ENCODE peak calls at places on chromosomes 12 and 14, in five cellular contexts. One of them, this sample, is unnamed.

GRCh38 chr12:29516431-29516875 is 19.0 kb upstream of the OVCH1 start:
- DNase-seq in nucleus accumbens: no peak
- DNase-seq in activated T-helper 1 cell treated with anti-CD3 and anti-CD28 coated beads, Interleukin-12 subunit alpha, Interleukin-12 subunit beta, Interleukin-2, Interleukin-4 antibody, amounts not matched to agents 30 ng/mL and 10 ng/mL and 1 ng/mL, durations not matched to agents 14 hours and 24 hours and 36 hours: no peak
- DNase-seq in omental fat pad: no peak
- DNase-seq in GM12878: no peak
- DNase-seq in this sample: no peak

GRCh38 chr12:3204716-3205617 is 127.8 kb downstream of the TSPAN9 start:
- DNase-seq in GM12878: no peak
- DNase-seq in activated T-helper 1 cell treated with anti-CD3 and anti-CD28 coated beads, Interleukin-12 subunit alpha, Interleukin-12 subunit beta, Interleukin-2, Interleukin-4 antibody, amounts not matched to agents 30 ng/mL and 10 ng/mL and 1 ng/mL, durations not matched to agents 14 hours and 24 hours and 36 hours: no peak
- DNase-seq in omental fat pad: no peak
- DNase-seq in nucleus accumbens: no peak
- DNase-seq in this sample: no peak

GRCh38 chr12:53712059-53712643 is 15.1 kb downstream of the CALCOCO1 start:
- DNase-seq in nucleus accumbens: no peak
- DNase-seq in GM12878: no peak
- DNase-seq in activated T-helper 1 cell treated with anti-CD3 and anti-CD28 coated beads, Interleukin-12 subunit alpha, Interleukin-12 subunit beta, Interleukin-2, Interleukin-4 antibody, amounts not matched to agents 30 ng/mL and 10 ng/mL and 1 ng/mL, durations not matched to agents 14 hours and 24 hours and 36 hours: no peak
- DNase-seq in omental fat pad: no peak
- DNase-seq in this sample: no peak

GRCh38 chr14:103848720-103849077 is 1.3 kb upstream of the PPP1R13B start:
- DNase-seq in activated T-helper 1 cell treated with anti-CD3 and anti-CD28 coated beads, Interleukin-12 subunit alpha, Interleukin-12 subunit beta, Interleukin-2, Interleukin-4 antibody, amounts not matched to agents 30 ng/mL and 10 ng/mL and 1 ng/mL, durations not matched to agents 14 hours and 24 hours and 36 hours: no peak
- DNase-seq in GM12878: no peak
- DNase-seq in omental fat pad: no peak
- DNase-seq in nucleus accumbens: peak; percentile 22
- DNase-seq in this sample: no peak

GRCh38 chr12:31456562-31456961 is 130.6 kb upstream of the SINHCAF start:
- DNase-seq in GM12878: no peak
- DNase-seq in nucleus accumbens: no peak
- DNase-seq in omental fat pad: no peak
- DNase-seq in activated T-helper 1 cell treated with anti-CD3 and anti-CD28 coated beads, Interleukin-12 subunit alpha, Interleukin-12 subunit beta, Interleukin-2, Interleukin-4 antibody, amounts not matched to agents 30 ng/mL and 10 ng/mL and 1 ng/mL, durations not matched to agents 14 hours and 24 hours and 36 hours: no peak
- DNase-seq in this sample: no peak

GRCh38 chr14:94670692-94671285 is 58.6 kb downstream of the SERPINA3 start:
- DNase-seq in omental fat pad: no peak
- DNase-seq in nucleus accumbens: no peak
- DNase-seq in GM12878: no peak
- DNase-seq in activated T-helper 1 cell treated with anti-CD3 and anti-CD28 coated beads, Interleukin-12 subunit alpha, Interleukin-12 subunit beta, Interleukin-2, Interleukin-4 antibody, amounts not matched to agents 30 ng/mL and 10 ng/mL and 1 ng/mL, durations not matched to agents 14 hours and 24 hours and 36 hours: no peak
- DNase-seq in this sample: no peak

GRCh38 chr12:48197549-48197966 is 5.5 kb downstream of the OR10AD1 start:
- DNase-seq in omental fat pad: no peak
- DNase-seq in activated T-helper 1 cell treated with anti-CD3 and anti-CD28 coated beads, Interleukin-12 subunit alpha, Interleukin-12 subunit beta, Interleukin-2, Interleukin-4 antibody, amounts not matched to agents 30 ng/mL and 10 ng/mL and 1 ng/mL, durations not matched to agents 14 hours and 24 hours and 36 hours: no peak
- DNase-seq in GM12878: peak; percentile 15
- DNase-seq in nucleus accumbens: no peak
- DNase-seq in this sample: peak; percentile 82

GRCh38 chr14:104248203-104249055 is 110.0 kb downstream of the KIF26A start:
- DNase-seq in nucleus accumbens: no peak
- DNase-seq in activated T-helper 1 cell treated with anti-CD3 and anti-CD28 coated beads, Interleukin-12 subunit alpha, Interleukin-12 subunit beta, Interleukin-2, Interleukin-4 antibody, amounts not matched to agents 30 ng/mL and 10 ng/mL and 1 ng/mL, durations not matched to agents 14 hours and 24 hours and 36 hours: no peak
- DNase-seq in GM12878: no peak
- DNase-seq in omental fat pad: no peak
- DNase-seq in this sample: no peak

GRCh38 chr14:68247867-68248266 is 428.3 kb downstream of the RAD51B start:
- DNase-seq in GM12878: no peak
- DNase-seq in omental fat pad: no peak
- DNase-seq in nucleus accumbens: no peak
- DNase-seq in activated T-helper 1 cell treated with anti-CD3 and anti-CD28 coated beads, Interleukin-12 subunit alpha, Interleukin-12 subunit beta, Interleukin-2, Interleukin-4 antibody, amounts not matched to agents 30 ng/mL and 10 ng/mL and 1 ng/mL, durations not matched to agents 14 hours and 24 hours and 36 hours: no peak
- DNase-seq in this sample: no peak

GRCh38 chr12:3218150-3218845 is 141.1 kb downstream of the TSPAN9 start:
- DNase-seq in nucleus accumbens: no peak
- DNase-seq in activated T-helper 1 cell treated with anti-CD3 and anti-CD28 coated beads, Interleukin-12 subunit alpha, Interleukin-12 subunit beta, Interleukin-2, Interleukin-4 antibody, amounts not matched to agents 30 ng/mL and 10 ng/mL and 1 ng/mL, durations not matched to agents 14 hours and 24 hours and 36 hours: no peak
- DNase-seq in omental fat pad: peak; percentile 57
- DNase-seq in GM12878: no peak
- DNase-seq in this sample: peak; percentile 94

GRCh38 chr12:56333197-56333678 is 562 bp downstream of the PAN2 start:
- DNase-seq in GM12878: no peak
- DNase-seq in activated T-helper 1 cell treated with anti-CD3 and anti-CD28 coated beads, Interleukin-12 subunit alpha, Interleukin-12 subunit beta, Interleukin-2, Interleukin-4 antibody, amounts not matched to agents 30 ng/mL and 10 ng/mL and 1 ng/mL, durations not matched to agents 14 hours and 24 hours and 36 hours: no peak
- DNase-seq in nucleus accumbens: no peak
- DNase-seq in omental fat pad: no peak
- DNase-seq in this sample: no peak

GRCh38 chr12:129959889-129960288 is 56.1 kb upstream of the TMEM132D start:
- DNase-seq in GM12878: no peak
- DNase-seq in nucleus accumbens: no peak
- DNase-seq in activated T-helper 1 cell treated with anti-CD3 and anti-CD28 coated beads, Interleukin-12 subunit alpha, Interleukin-12 subunit beta, Interleukin-2, Interleukin-4 antibody, amounts not matched to agents 30 ng/mL and 10 ng/mL and 1 ng/mL, durations not matched to agents 14 hours and 24 hours and 36 hours: no peak
- DNase-seq in omental fat pad: no peak
- DNase-seq in this sample: no peak

GRCh38 chr14:100146548-100147091 is 12.8 kb downstream of the DEGS2 start:
- DNase-seq in omental fat pad: no peak
- DNase-seq in activated T-helper 1 cell treated with anti-CD3 and anti-CD28 coated beads, Interleukin-12 subunit alpha, Interleukin-12 subunit beta, Interleukin-2, Interleukin-4 antibody, amounts not matched to agents 30 ng/mL and 10 ng/mL and 1 ng/mL, durations not matched to agents 14 hours and 24 hours and 36 hours: no peak
- DNase-seq in GM12878: no peak
- DNase-seq in nucleus accumbens: no peak
- DNase-seq in this sample: no peak

GRCh38 chr12:55188974-55189556 is 31.8 kb upstream of the OR10A7 start:
- DNase-seq in nucleus accumbens: no peak
- DNase-seq in activated T-helper 1 cell treated with anti-CD3 and anti-CD28 coated beads, Interleukin-12 subunit alpha, Interleukin-12 subunit beta, Interleukin-2, Interleukin-4 antibody, amounts not matched to agents 30 ng/mL and 10 ng/mL and 1 ng/mL, durations not matched to agents 14 hours and 24 hours and 36 hours: peak; percentile 33
- DNase-seq in GM12878: peak; percentile 53
- DNase-seq in omental fat pad: no peak
- DNase-seq in this sample: no peak

GRCh38 chr14:77190977-77191376 is 9.4 kb downstream of the TMEM63C start:
- DNase-seq in GM12878: no peak
- DNase-seq in nucleus accumbens: no peak
- DNase-seq in omental fat pad: no peak
- DNase-seq in activated T-helper 1 cell treated with anti-CD3 and anti-CD28 coated beads, Interleukin-12 subunit alpha, Interleukin-12 subunit beta, Interleukin-2, Interleukin-4 antibody, amounts not matched to agents 30 ng/mL and 10 ng/mL and 1 ng/mL, durations not matched to agents 14 hours and 24 hours and 36 hours: no peak
- DNase-seq in this sample: no peak

GRCh38 chr12:118372541-118373495 is at the start of gene TAOK3:
- DNase-seq in omental fat pad: peak; percentile 90
- DNase-seq in nucleus accumbens: peak; percentile 98
- DNase-seq in activated T-helper 1 cell treated with anti-CD3 and anti-CD28 coated beads, Interleukin-12 subunit alpha, Interleukin-12 subunit beta, Interleukin-2, Interleukin-4 antibody, amounts not matched to agents 30 ng/mL and 10 ng/mL and 1 ng/mL, durations not matched to agents 14 hours and 24 hours and 36 hours: peak; percentile 94
- DNase-seq in GM12878: peak; percentile 91
- DNase-seq in this sample: peak; percentile 100

GRCh38 chr14:23045419-23046357 is 3.7 kb downstream of the PSMB11 start:
- DNase-seq in GM12878: no peak
- DNase-seq in activated T-helper 1 cell treated with anti-CD3 and anti-CD28 coated beads, Interleukin-12 subunit alpha, Interleukin-12 subunit beta, Interleukin-2, Interleukin-4 antibody, amounts not matched to agents 30 ng/mL and 10 ng/mL and 1 ng/mL, durations not matched to agents 14 hours and 24 hours and 36 hours: no peak
- DNase-seq in omental fat pad: no peak
- DNase-seq in nucleus accumbens: no peak
- DNase-seq in this sample: no peak

GRCh38 chr12:18798445-18799139 is 60.7 kb downstream of the CAPZA3 start:
- DNase-seq in GM12878: no peak
- DNase-seq in omental fat pad: no peak
- DNase-seq in nucleus accumbens: no peak
- DNase-seq in activated T-helper 1 cell treated with anti-CD3 and anti-CD28 coated beads, Interleukin-12 subunit alpha, Interleukin-12 subunit beta, Interleukin-2, Interleukin-4 antibody, amounts not matched to agents 30 ng/mL and 10 ng/mL and 1 ng/mL, durations not matched to agents 14 hours and 24 hours and 36 hours: no peak
- DNase-seq in this sample: no peak

GRCh38 chr12:77166711-77167110 is 101.3 kb upstream of the E2F7 start:
- DNase-seq in GM12878: no peak
- DNase-seq in activated T-helper 1 cell treated with anti-CD3 and anti-CD28 coated beads, Interleukin-12 subunit alpha, Interleukin-12 subunit beta, Interleukin-2, Interleukin-4 antibody, amounts not matched to agents 30 ng/mL and 10 ng/mL and 1 ng/mL, durations not matched to agents 14 hours and 24 hours and 36 hours: no peak
- DNase-seq in omental fat pad: no peak
- DNase-seq in nucleus accumbens: no peak
- DNase-seq in this sample: no peak

GRCh38 chr12:10952645-10953044 is 13.6 kb upstream of the TAS2R14 start:
- DNase-seq in omental fat pad: no peak
- DNase-seq in GM12878: no peak
- DNase-seq in nucleus accumbens: peak; percentile 13
- DNase-seq in activated T-helper 1 cell treated with anti-CD3 and anti-CD28 coated beads, Interleukin-12 subunit alpha, Interleukin-12 subunit beta, Interleukin-2, Interleukin-4 antibody, amounts not matched to agents 30 ng/mL and 10 ng/mL and 1 ng/mL, durations not matched to agents 14 hours and 24 hours and 36 hours: no peak
- DNase-seq in this sample: no peak

GRCh38 chr14:52032196-52032865 is 36.5 kb downstream of the NID2 start:
- DNase-seq in activated T-helper 1 cell treated with anti-CD3 and anti-CD28 coated beads, Interleukin-12 subunit alpha, Interleukin-12 subunit beta, Interleukin-2, Interleukin-4 antibody, amounts not matched to agents 30 ng/mL and 10 ng/mL and 1 ng/mL, durations not matched to agents 14 hours and 24 hours and 36 hours: no peak
- DNase-seq in GM12878: no peak
- DNase-seq in nucleus accumbens: no peak
- DNase-seq in omental fat pad: no peak
- DNase-seq in this sample: no peak

GRCh38 chr14:74563233-74563585 is 48.8 kb downstream of the LTBP2 start:
- DNase-seq in omental fat pad: no peak
- DNase-seq in GM12878: no peak
- DNase-seq in activated T-helper 1 cell treated with anti-CD3 and anti-CD28 coated beads, Interleukin-12 subunit alpha, Interleukin-12 subunit beta, Interleukin-2, Interleukin-4 antibody, amounts not matched to agents 30 ng/mL and 10 ng/mL and 1 ng/mL, durations not matched to agents 14 hours and 24 hours and 36 hours: no peak
- DNase-seq in nucleus accumbens: no peak
- DNase-seq in this sample: no peak

GRCh38 chr12:94644141-94644575 is 6.2 kb downstream of the TMCC3 start:
- DNase-seq in omental fat pad: no peak
- DNase-seq in GM12878: peak; percentile 26
- DNase-seq in nucleus accumbens: peak; percentile 25
- DNase-seq in activated T-helper 1 cell treated with anti-CD3 and anti-CD28 coated beads, Interleukin-12 subunit alpha, Interleukin-12 subunit beta, Interleukin-2, Interleukin-4 antibody, amounts not matched to agents 30 ng/mL and 10 ng/mL and 1 ng/mL, durations not matched to agents 14 hours and 24 hours and 36 hours: no peak
- DNase-seq in this sample: no peak